ENCODE peak calls at places on chromosomes 1 and 21, in ten cellular contexts. One of them, this sample, is unnamed.
A peak's percentile ranks its signal among the peaks of the same experiment; 100 is the strongest.

GRCh38 chr1:185960377-185961151 is 226.4 kb downstream of the HMCN1 start:
- DNase-seq in progenitor cell of endocrine pancreas: no peak
- DNase-seq in memory B cell: no peak
- DNase-seq in putamen: no peak
- DNase-seq in psoas muscle: peak; percentile 68
- DNase-seq in NCI-H1694 treated with DMSO at 0.1 percent for 48 hours: no peak
- DNase-seq in fibroblast of lung: peak; percentile 35
- DNase-seq in Caki2: peak; percentile 57
- DNase-seq in GM12891: no peak
- DNase-seq in upper lobe of right lung: no peak
- DNase-seq in this sample: no peak

GRCh38 chr21:43297411-43297981 is 128.7 kb downstream of the CRYAA start:
- DNase-seq in progenitor cell of endocrine pancreas: no peak
- DNase-seq in memory B cell: no peak
- DNase-seq in putamen: no peak
- DNase-seq in psoas muscle: peak; percentile 34
- DNase-seq in NCI-H1694 treated with DMSO at 0.1 percent for 48 hours: no peak
- DNase-seq in fibroblast of lung: no peak
- DNase-seq in Caki2: no peak
- DNase-seq in GM12891: no peak
- DNase-seq in upper lobe of right lung: no peak
- DNase-seq in this sample: peak; percentile 71

GRCh38 chr1:106268070-106268469 is 788.4 kb upstream of the PRMT6 start:
- DNase-seq in progenitor cell of endocrine pancreas: no peak
- DNase-seq in memory B cell: no peak
- DNase-seq in putamen: peak; percentile 16
- DNase-seq in psoas muscle: no peak
- DNase-seq in NCI-H1694 treated with DMSO at 0.1 percent for 48 hours: peak; percentile 41
- DNase-seq in fibroblast of lung: no peak
- DNase-seq in Caki2: no peak
- DNase-seq in GM12891: no peak
- DNase-seq in upper lobe of right lung: no peak
- DNase-seq in this sample: no peak

GRCh38 chr1:94526152-94526551 is 15.4 kb downstream of the F3 start:
- DNase-seq in progenitor cell of endocrine pancreas: no peak
- DNase-seq in memory B cell: no peak
- DNase-seq in putamen: no peak
- DNase-seq in psoas muscle: no peak
- DNase-seq in NCI-H1694 treated with DMSO at 0.1 percent for 48 hours: no peak
- DNase-seq in fibroblast of lung: peak; percentile 68
- DNase-seq in Caki2: no peak
- DNase-seq in GM12891: no peak
- DNase-seq in upper lobe of right lung: no peak
- DNase-seq in this sample: no peak

GRCh38 chr1:220235462-220235861 is 36.8 kb downstream of the RAB3GAP2 start:
- DNase-seq in progenitor cell of endocrine pancreas: no peak
- DNase-seq in memory B cell: no peak
- DNase-seq in putamen: no peak
- DNase-seq in psoas muscle: no peak
- DNase-seq in NCI-H1694 treated with DMSO at 0.1 percent for 48 hours: no peak
- DNase-seq in fibroblast of lung: no peak
- DNase-seq in Caki2: no peak
- DNase-seq in GM12891: no peak
- DNase-seq in upper lobe of right lung: no peak
- DNase-seq in this sample: no peak

GRCh38 chr1:12600880-12601633 is 17.0 kb downstream of the DHRS3 start:
- DNase-seq in progenitor cell of endocrine pancreas: no peak
- DNase-seq in memory B cell: no peak
- DNase-seq in putamen: no peak
- DNase-seq in psoas muscle: peak; percentile 72
- DNase-seq in NCI-H1694 treated with DMSO at 0.1 percent for 48 hours: no peak
- DNase-seq in fibroblast of lung: no peak
- DNase-seq in Caki2: no peak
- DNase-seq in GM12891: peak; percentile 40
- DNase-seq in upper lobe of right lung: no peak
- DNase-seq in this sample: no peak

GRCh38 chr1:226797151-226797550 is 58.1 kb upstream of the ITPKB start:
- DNase-seq in progenitor cell of endocrine pancreas: no peak
- DNase-seq in memory B cell: no peak
- DNase-seq in putamen: no peak
- DNase-seq in psoas muscle: no peak
- DNase-seq in NCI-H1694 treated with DMSO at 0.1 percent for 48 hours: no peak
- DNase-seq in fibroblast of lung: no peak
- DNase-seq in Caki2: no peak
- DNase-seq in GM12891: no peak
- DNase-seq in upper lobe of right lung: no peak
- DNase-seq in this sample: no peak

GRCh38 chr1:11071463-11072215 is 11.8 kb upstream of the SRM start:
- DNase-seq in progenitor cell of endocrine pancreas: no peak
- DNase-seq in memory B cell: no peak
- DNase-seq in putamen: no peak
- DNase-seq in psoas muscle: peak; percentile 28
- DNase-seq in NCI-H1694 treated with DMSO at 0.1 percent for 48 hours: peak; percentile 60
- DNase-seq in fibroblast of lung: no peak
- DNase-seq in Caki2: no peak
- DNase-seq in GM12891: no peak
- DNase-seq in upper lobe of right lung: peak; percentile 25
- DNase-seq in this sample: peak; percentile 41

GRCh38 chr1:202038688-202039346 is 28.4 kb downstream of the ELF3 start:
- DNase-seq in progenitor cell of endocrine pancreas: no peak
- DNase-seq in memory B cell: no peak
- DNase-seq in putamen: no peak
- DNase-seq in psoas muscle: no peak
- DNase-seq in NCI-H1694 treated with DMSO at 0.1 percent for 48 hours: no peak
- DNase-seq in fibroblast of lung: no peak
- DNase-seq in Caki2: no peak
- DNase-seq in GM12891: no peak
- DNase-seq in upper lobe of right lung: no peak
- DNase-seq in this sample: no peak

GRCh38 chr1:79293611-79294010 is 287.1 kb upstream of the ADGRL4 start:
- DNase-seq in progenitor cell of endocrine pancreas: no peak
- DNase-seq in memory B cell: no peak
- DNase-seq in putamen: no peak
- DNase-seq in psoas muscle: no peak
- DNase-seq in NCI-H1694 treated with DMSO at 0.1 percent for 48 hours: no peak
- DNase-seq in fibroblast of lung: peak; percentile 48
- DNase-seq in Caki2: no peak
- DNase-seq in GM12891: no peak
- DNase-seq in upper lobe of right lung: no peak
- DNase-seq in this sample: no peak

GRCh38 chr1:228272831-228273571 is 65.2 kb downstream of the OBSCN start:
- DNase-seq in progenitor cell of endocrine pancreas: no peak
- DNase-seq in memory B cell: no peak
- DNase-seq in putamen: no peak
- DNase-seq in psoas muscle: peak; percentile 80
- DNase-seq in NCI-H1694 treated with DMSO at 0.1 percent for 48 hours: no peak
- DNase-seq in fibroblast of lung: no peak
- DNase-seq in Caki2: no peak
- DNase-seq in GM12891: no peak
- DNase-seq in upper lobe of right lung: peak; percentile 52
- DNase-seq in this sample: peak; percentile 63

GRCh38 chr21:43919283-43919682 is 54.3 kb downstream of the AGPAT3 start:
- DNase-seq in progenitor cell of endocrine pancreas: no peak
- DNase-seq in memory B cell: no peak
- DNase-seq in putamen: no peak
- DNase-seq in psoas muscle: no peak
- DNase-seq in NCI-H1694 treated with DMSO at 0.1 percent for 48 hours: no peak
- DNase-seq in fibroblast of lung: no peak
- DNase-seq in Caki2: no peak
- DNase-seq in GM12891: no peak
- DNase-seq in upper lobe of right lung: no peak
- DNase-seq in this sample: no peak

GRCh38 chr1:102897537-102897936 is 210.8 kb downstream of the COL11A1 start:
- DNase-seq in progenitor cell of endocrine pancreas: no peak
- DNase-seq in memory B cell: no peak
- DNase-seq in putamen: no peak
- DNase-seq in psoas muscle: no peak
- DNase-seq in NCI-H1694 treated with DMSO at 0.1 percent for 48 hours: no peak
- DNase-seq in fibroblast of lung: peak; percentile 61
- DNase-seq in Caki2: no peak
- DNase-seq in GM12891: no peak
- DNase-seq in upper lobe of right lung: no peak
- DNase-seq in this sample: no peak